ENCODE peak calls at places on chromosome 15, in four cellular contexts. Z is lower lobe of right lung; M is effector memory CD4-positive, alpha-beta T cell; L is naive thymus-derived CD4-positive, alpha-beta T cell. K is an unnamed sample.

GRCh38 chr15:84108725-84109124 is 126.8 kb upstream of the GOLGA6L4 start:
- DNase-seq in L (no peak), M (no peak), Z (no peak), K (no peak)

GRCh38 chr15:67766963-67767362 is 58.3 kb upstream of the SKOR1 start:
- DNase-seq in Z (no peak), M (no peak), L (no peak), K (no peak)

GRCh38 chr15:50496692-50497091 is 49.8 kb downstream of the USP50 start:
- DNase-seq in L (no peak), M (no peak), Z (no peak), K (no peak)

GRCh38 chr15:63023351-63023945 is 19.1 kb upstream of the TPM1 start:
- DNase-seq in L (no peak), M (no peak), Z (no peak), K (no peak)

GRCh38 chr15:39592500-39592899 is 11.6 kb downstream of the THBS1 start:
- DNase-seq in L (no peak), Z (no peak), M (no peak), K (no peak)

GRCh38 chr15:42836251-42836650 is 84.3 kb downstream of the TTBK2 start:
- DNase-seq in Z (no peak), M (no peak), L (no peak), K (no peak)

GRCh38 chr15:78360426-78360825 is 20.3 kb downstream of the CRABP1 start:
- DNase-seq in M (no peak), Z (no peak), L (no peak), K (peak)

GRCh38 chr15:74831813-74832495 is 5.5 kb downstream of the CPLX3 start:
- DNase-seq in M (no peak), L (no peak), Z (no peak), K (peak)

GRCh38 chr15:45377630-45378148 is 655 bp downstream of the GATM start:
- DNase-seq in L (no peak), M (no peak), Z (no peak), K (peak)

GRCh38 chr15:52236015-52236414 is 44.8 kb upstream of the GNB5 start:
- DNase-seq in Z (no peak), L (no peak), M (no peak), K (no peak)

GRCh38 chr15:27498700-27499099 is 527.7 kb downstream of the GABRG3 start:
- DNase-seq in Z (no peak), M (no peak), L (no peak), K (no peak)

GRCh38 chr15:65329991-65330735 is 25.7 kb downstream of the RNU5B-1 start:
- DNase-seq in M (no peak), Z (peak), L (no peak), K (no peak)

GRCh38 chr15:66249623-66250174 is 3.9 kb downstream of the MEGF11 start:
- DNase-seq in Z (no peak), M (no peak), L (no peak), K (no peak)

GRCh38 chr15:89018235-89018634 is 70.0 kb upstream of the ABHD2 start:
- DNase-seq in L (no peak), Z (no peak), M (no peak), K (peak)

GRCh38 chr15:40323239-40323952 is at the start of gene INAFM2:
- DNase-seq in L (peak), M (peak), Z (peak), K (peak)

GRCh38 chr15:62124176-62124952 is 40.7 kb downstream of the C2CD4B start:
- DNase-seq in L (no peak), M (no peak), Z (no peak), K (no peak)

GRCh38 chr15:25847066-25847465 is 16.1 kb downstream of the ATP10A start:
- DNase-seq in M (no peak), Z (no peak), L (no peak), K (no peak)

GRCh38 chr15:40388941-40389823 is 6.7 kb downstream of the KNSTRN start:
- DNase-seq in L (no peak), M (no peak), Z (peak), K (no peak)

GRCh38 chr15:41256577-41257038 is 25.5 kb downstream of the CHP1 start:
- DNase-seq in L (no peak), M (no peak), Z (no peak), K (no peak)

GRCh38 chr15:73021139-73021621 is 31.1 kb upstream of the NEO1 start:
- DNase-seq in M (no peak), L (no peak), Z (no peak), K (no peak)

GRCh38 chr15:38829086-38829485 is 264.5 kb upstream of the RASGRP1 start:
- DNase-seq in M (no peak), L (no peak), Z (no peak), K (no peak)

GRCh38 chr15:32908135-32908801 is 190.5 kb downstream of the GREM1 start:
- DNase-seq in Z (no peak), L (no peak), M (no peak), K (no peak)

GRCh38 chr15:56243774-56244236 is at the start of gene RFX7:
- DNase-seq in L (peak), Z (peak), M (peak), K (peak)

GRCh38 chr15:56244811-56245576 is 1.3 kb upstream of the RFX7 start:
- DNase-seq in Z (peak), M (no peak), L (no peak), K (no peak)

GRCh38 chr15:56242576-56243116 is 1.0 kb downstream of the RFX7 start:
- DNase-seq in M (no peak), L (no peak), Z (no peak), K (no peak)

GRCh38 chr15:56243117-56243773 is 434 bp downstream of the RFX7 start:
- DNase-seq in M (peak), Z (peak), L (no peak), K (peak)

GRCh38 chr15:56244237-56244810 is 645 bp upstream of the RFX7 start:
- DNase-seq in M (no peak), Z (peak), L (no peak), K (no peak)
- H3K27ac ChIP-seq in M (peak), Z (peak), L (peak), K (peak)

GRCh38 chr15:76894174-76894573 is 11.0 kb downstream of the SCAPER start:
- DNase-seq in Z (no peak), M (no peak), L (no peak), K (no peak)
- H3K27ac ChIP-seq in Z (no peak), M (no peak), L (no peak), K (no peak)

GRCh38 chr15:90388462-90389182 is 580 bp downstream of the IQGAP1 start:
- DNase-seq in M (peak), L (peak), Z (peak), K (peak)

GRCh38 chr15:90386221-90386620 is 1.8 kb upstream of the IQGAP1 start:
- DNase-seq in Z (no peak), L (no peak), M (no peak), K (no peak)

GRCh38 chr15:90393040-90393439 is 5.0 kb downstream of the IQGAP1 start:
- DNase-seq in M (no peak), L (no peak), Z (no peak), K (no peak)

GRCh38 chr15:90387534-90388461 is at the start of gene IQGAP1:
- DNase-seq in L (peak), Z (peak), M (peak), K (peak)

DNA sequence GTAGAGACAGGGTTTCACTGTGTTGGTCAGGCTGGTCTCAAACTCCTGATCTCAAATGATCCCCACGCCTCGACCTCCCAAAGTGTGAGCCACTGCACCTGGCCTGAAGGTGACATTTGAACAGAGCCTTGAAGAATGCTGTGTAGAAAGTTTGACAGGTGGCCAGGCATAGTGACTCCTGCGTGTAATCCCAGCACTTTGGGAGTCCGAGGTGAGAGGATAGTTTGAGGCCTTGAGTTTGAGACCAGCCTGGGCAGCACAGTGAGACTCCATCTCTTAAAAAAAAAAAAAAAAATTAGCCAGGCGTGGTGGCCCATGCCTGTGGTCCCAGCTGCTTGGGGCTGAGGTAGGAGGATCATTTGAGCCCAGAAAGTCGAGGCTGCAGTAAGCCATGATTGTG is 1.5 kb downstream of the IQGAP1 start:
- DNase-seq in Z (no peak), L (no peak), M (no peak), K (no peak)
- H3K27ac ChIP-seq in Z (peak), L (peak), M (no peak), K (peak)

DNA sequence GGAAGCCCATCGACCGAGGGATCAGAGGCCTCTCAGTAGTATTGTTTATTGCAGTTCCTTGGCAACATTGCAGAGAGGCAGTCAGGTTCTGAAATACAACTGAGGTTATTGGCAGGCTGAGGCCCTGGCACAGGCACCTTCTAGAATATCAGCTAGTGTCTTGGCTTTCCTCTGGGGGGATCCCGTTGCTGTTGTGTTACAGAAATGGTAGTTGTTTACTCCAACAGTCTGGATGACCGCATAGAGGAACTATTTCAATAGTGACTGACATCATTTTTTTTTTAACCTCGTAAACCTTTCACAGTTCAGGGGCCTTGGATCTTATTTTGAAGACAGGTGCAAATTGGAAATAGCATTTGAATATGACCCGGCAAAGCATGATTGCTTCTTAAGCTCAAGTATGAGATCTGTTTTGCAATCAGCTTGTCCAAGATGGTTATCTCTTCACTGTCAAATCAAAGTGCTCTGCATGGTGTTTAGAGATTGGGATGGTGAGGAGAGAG is 63.9 kb downstream of the PGPEP1L start:
- DNase-seq in M (no peak), Z (no peak), L (no peak), K (peak)
- H3K27ac ChIP-seq in M (no peak), Z (peak), L (no peak), K (peak)

GRCh38 chr15:35583863-35584528 is 38.0 kb upstream of the DPH6 start:
- DNase-seq in L (no peak), Z (no peak), M (no peak), K (no peak)

DNA sequence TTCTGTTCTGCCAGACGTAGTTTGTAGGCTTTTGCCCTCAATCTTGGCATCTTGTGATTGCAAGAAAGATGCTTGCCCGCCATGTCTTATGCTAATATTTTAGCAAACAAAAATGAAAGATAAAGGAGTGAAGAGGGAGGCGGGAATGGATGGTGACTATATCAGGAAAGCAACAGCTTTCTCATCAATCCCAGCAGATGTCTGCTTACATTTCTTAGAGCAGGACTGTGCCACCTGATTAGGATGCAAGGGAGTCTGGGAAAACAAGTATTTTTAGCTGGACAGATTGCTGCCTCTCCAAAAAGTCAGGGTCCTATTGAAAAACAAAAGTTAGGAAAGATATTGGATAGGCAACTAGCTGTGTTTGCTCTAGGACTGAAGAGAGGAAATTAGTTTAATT is 34.6 kb upstream of the DPH6 start:
- DNase-seq in M (no peak), L (no peak), Z (no peak), K (no peak)
- H3K27ac ChIP-seq in M (no peak), L (no peak), Z (no peak), K (no peak)

GRCh38 chr15:94232107-94232506 is 746 bp downstream of the MCTP2 start:
- DNase-seq in Z (no peak), L (no peak), M (no peak), K (no peak)

GRCh38 chr15:94231728-94232086 is 346 bp downstream of the MCTP2 start:
- DNase-seq in Z (no peak), L (no peak), M (no peak), K (no peak)

GRCh38 chr15:94230886-94231727 is at the start of gene MCTP2:
- DNase-seq in Z (peak), L (peak), M (peak), K (no peak)

GRCh38 chr15:94229591-94230365 is 1.6 kb upstream of the MCTP2 start:
- DNase-seq in M (peak), Z (no peak), L (no peak), K (no peak)

DNA sequence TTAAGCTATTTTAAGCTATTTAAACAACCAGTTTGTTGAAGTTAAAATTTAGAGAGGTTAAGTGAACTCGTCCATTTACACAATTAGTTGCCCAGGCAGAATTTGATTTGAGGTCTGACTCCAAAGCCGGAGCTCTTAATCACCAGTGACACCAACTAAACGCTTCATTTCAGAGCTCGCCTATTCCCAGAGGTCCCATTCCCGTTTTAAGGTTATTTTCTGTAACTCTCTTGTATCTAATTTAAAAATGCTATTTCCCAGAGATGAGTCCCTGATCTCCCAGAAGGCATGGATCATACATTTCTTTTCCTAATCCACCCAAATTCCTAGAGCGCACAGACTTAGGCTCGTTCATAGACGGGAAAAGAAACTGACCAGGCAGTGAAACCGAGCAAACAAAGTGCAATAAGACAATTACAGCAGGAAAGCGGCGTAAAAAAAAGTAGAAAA is 900 bp upstream of the MCTP2 start:
- DNase-seq in Z (no peak), L (no peak), M (no peak), K (no peak)
- H3K27ac ChIP-seq in Z (peak), L (peak), M (peak), K (no peak)

DNA sequence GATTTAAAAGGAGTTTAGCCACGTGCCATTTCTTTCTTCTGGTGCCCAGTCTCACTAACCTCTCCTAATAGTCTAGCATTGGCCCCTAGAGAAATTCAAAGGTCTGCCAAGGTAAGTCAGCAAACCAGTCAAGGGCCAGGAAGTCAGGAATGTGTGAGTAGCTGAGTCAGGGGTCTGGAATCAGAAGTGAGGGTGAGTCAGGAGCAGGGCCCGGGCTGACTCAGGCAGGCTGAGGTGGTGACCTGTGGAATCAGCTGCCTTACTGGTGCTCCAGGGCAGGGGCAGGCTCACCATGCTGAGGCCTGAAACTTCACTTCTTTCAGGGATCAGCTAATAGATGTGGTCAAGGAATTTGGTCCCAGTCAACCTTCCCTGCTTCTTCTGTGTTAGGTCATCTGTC is 105.8 kb upstream of the MYZAP start:
- DNase-seq in L (no peak), M (no peak), Z (peak), K (no peak)
- H3K27ac ChIP-seq in L (no peak), M (no peak), Z (no peak), K (no peak)

GRCh38 chr15:59997070-59997701 is 6.9 kb upstream of the FOXB1 start:
- DNase-seq in M (no peak), L (no peak), Z (peak), K (no peak)
- H3K27ac ChIP-seq in M (no peak), L (no peak), Z (no peak), K (no peak)

GRCh38 chr15:70048578-70048977 is 49.1 kb downstream of the TLE3 start:
- DNase-seq in M (no peak), L (no peak), Z (peak), K (no peak)

GRCh38 chr15:70050447-70050846 is 47.3 kb downstream of the TLE3 start:
- DNase-seq in L (no peak), M (no peak), Z (no peak), K (no peak)

GRCh38 chr15:70048196-70048565 is 49.5 kb downstream of the TLE3 start:
- DNase-seq in M (no peak), L (no peak), Z (peak), K (no peak)

GRCh38 chr15:70049701-70050445 is 47.8 kb downstream of the TLE3 start:
- DNase-seq in Z (peak), L (no peak), M (no peak), K (no peak)

GRCh38 chr15:70049115-70049514 is 48.6 kb downstream of the TLE3 start:
- DNase-seq in Z (peak), M (no peak), L (no peak), K (no peak)
- H3K27ac ChIP-seq in Z (no peak), M (no peak), L (no peak), K (no peak)

GRCh38 chr15:79452244-79453051 is 20.3 kb downstream of the MINAR1 start:
- DNase-seq in L (no peak), Z (no peak), M (no peak), K (no peak)

GRCh38 chr15:79451361-79451999 is 19.3 kb downstream of the MINAR1 start:
- DNase-seq in M (no peak), Z (no peak), L (no peak), K (no peak)

GRCh38 chr15:79455361-79455760 is 23.2 kb downstream of the MINAR1 start:
- DNase-seq in L (no peak), M (no peak), Z (no peak), K (no peak)

GRCh38 chr15:79455943-79456342 is 23.8 kb downstream of the MINAR1 start:
- DNase-seq in Z (no peak), L (no peak), M (no peak), K (no peak)

GRCh38 chr15:79453446-79453845 is 21.3 kb downstream of the MINAR1 start:
- DNase-seq in Z (no peak), M (no peak), L (no peak), K (no peak)
- H3K27ac ChIP-seq in Z (no peak), M (no peak), L (no peak), K (no peak)

K was measured in gastrocnemius medialis.